ENCODE peak calls at places on chromosome 2, in five cellular contexts. H is HFFc6, M is neuronal stem cell, T is NCI-H460, C is T follicular helper cell. A is an unnamed sample.

GRCh38 chr2:74099271-74099670 is 48.4 kb downstream of the BOLA3 start:
- DNase-seq in H (no peak), M (no peak), T (no peak), C (no peak), A (no peak)

GRCh38 chr2:239128706-239129105 is 272.1 kb downstream of the HDAC4 start:
- DNase-seq in H (no peak), M (no peak), T (no peak), C (no peak), A (no peak)

GRCh38 chr2:8472545-8473361 is 209.1 kb upstream of the ID2 start:
- DNase-seq in H (no peak), M (no peak), T (no peak), C (no peak), A (no peak)

GRCh38 chr2:178707471-178707870 is 99.8 kb downstream of the TTN start:
- DNase-seq in H (no peak), M (no peak), T (no peak), C (no peak), A (no peak)

GRCh38 chr2:105325389-105325963 is 4.1 kb downstream of the TGFBRAP1 start:
- DNase-seq in H (peak; percentile 76), M (no peak), T (no peak), C (no peak), A (no peak)

GRCh38 chr2:177641321-177641720 is 248.7 kb downstream of the AGPS start:
- DNase-seq in H (no peak), M (no peak), T (no peak), C (no peak), A (no peak)

GRCh38 chr2:88329815-88330603 is 122.5 kb downstream of the FOXI3 start:
- DNase-seq in H (no peak), M (peak; percentile 85), T (no peak), C (no peak), A (no peak)

GRCh38 chr2:219576505-219577388 is 4.6 kb downstream of the INHA start:
- DNase-seq in H (no peak), M (no peak), T (no peak), C (no peak), A (no peak)

GRCh38 chr2:210502997-210503621 is 26.6 kb upstream of the LANCL1 start:
- DNase-seq in H (peak; percentile 51), M (peak; percentile 21), T (peak; percentile 63), C (no peak), A (peak; percentile 8)

GRCh38 chr2:219572237-219573001 is at the start of gene INHA:
- DNase-seq in H (no peak), M (no peak), T (no peak), C (no peak), A (no peak)

GRCh38 chr2:121722479-121722878 is 14.2 kb downstream of the NIFK start:
- DNase-seq in H (peak; percentile 84), M (no peak), T (no peak), C (no peak), A (no peak)

GRCh38 chr2:173448938-173449471 is 94.3 kb downstream of the CDCA7 start:
- DNase-seq in H (peak; percentile 6), M (peak; percentile 57), T (peak; percentile 91), C (peak; percentile 20), A (peak; percentile 40)

GRCh38 chr2:147460140-147460539 is 384.7 kb upstream of the ACVR2A start:
- DNase-seq in H (no peak), M (no peak), T (no peak), C (no peak), A (no peak)

GRCh38 chr2:152620218-152620617 is 97.0 kb downstream of the PRPF40A start:
- DNase-seq in H (no peak), M (no peak), T (no peak), C (no peak), A (no peak)

GRCh38 chr2:192190474-192190873 is 4.3 kb downstream of the TMEFF2 start:
- DNase-seq in H (peak; percentile 33), M (no peak), T (peak; percentile 24), C (no peak), A (no peak)

GRCh38 chr2:206198677-206199076 is 39.0 kb downstream of the EEF1B2 start:
- DNase-seq in H (no peak), M (no peak), T (no peak), C (no peak), A (no peak)

GRCh38 chr2:65129276-65129612 is 662 bp downstream of the RAB1A start:
- DNase-seq in H (no peak), M (no peak), T (no peak), C (peak; percentile 8), A (peak; percentile 5)

A was measured in memory B cell.